ENCODE peak calls at places on chromosomes 13 and 19, in four cellular contexts. I is cardiac muscle cell, J is cardiac fibroblast, B is Calu3. V is an unnamed sample.

GRCh38 chr13:29993196-29993595 is 142.8 kb upstream of the UBL3 start:
- DNase-seq in I (no peak), B (no peak), J (no peak), V (no peak)

GRCh38 chr13:40316301-40316700 is 350.1 kb downstream of the FOXO1 start:
- DNase-seq in I (no peak), J (no peak), B (no peak), V (no peak)

GRCh38 chr19:37987356-37988332 is 80.6 kb downstream of the SIPA1L3 start:
- DNase-seq in I (no peak), B (no peak), J (no peak), V (peak)

GRCh38 chr19:342801-343421 is 1.7 kb downstream of the MIER2 start:
- DNase-seq in I (no peak), J (peak), B (peak), V (no peak)

GRCh38 chr13:53784331-53784730 is 755.7 kb downstream of the OLFM4 start:
- DNase-seq in B (no peak), I (no peak), J (no peak), V (no peak)

GRCh38 chr13:46492946-46493345 is 60.0 kb upstream of the LRCH1 start:
- DNase-seq in B (peak), I (peak), J (peak), V (peak)

GRCh38 chr13:37495046-37495445 is 103.5 kb downstream of the POSTN start:
- DNase-seq in J (peak), I (no peak), B (no peak), V (no peak)

GRCh38 chr13:48738261-48738755 is 84.6 kb downstream of the CYSLTR2 start:
- DNase-seq in J (no peak), B (no peak), I (no peak), V (no peak)

GRCh38 chr19:17497149-17497798 is 14.2 kb upstream of the PGLS start:
- DNase-seq in B (no peak), J (no peak), I (no peak), V (no peak)

GRCh38 chr13:113034451-113035208 is 65.6 kb downstream of the MCF2L start:
- DNase-seq in J (peak), B (peak), I (peak), V (peak)

GRCh38 chr13:45178349-45179142 is 22.3 kb downstream of the KCTD4 start:
- DNase-seq in J (peak), I (no peak), B (no peak), V (peak)

GRCh38 chr19:12757544-12758274 is 6.1 kb downstream of the BEST2 start:
- DNase-seq in I (peak), J (peak), B (peak), V (peak)

V was measured in hepatocyte.